ENCODE peak calls at places on chromosomes 13 and 19, in eight cellular contexts. O, F, J, V, K, M, R and U are unnamed samples.

GRCh38 chr19:35164418-35164817 is 9.9 kb downstream of the FXYD5 start:
- DNase-seq in O (peak), F (no peak), J (no peak), V (peak), K (no peak), M (no peak), R (no peak), U (no peak)

GRCh38 chr13:47337781-47338507 is 441.1 kb upstream of the HTR2A start:
- DNase-seq in O (no peak), F (no peak), J (no peak), V (no peak), K (no peak), M (no peak), R (no peak), U (no peak)

GRCh38 chr19:9671654-9672053 is 3.2 kb downstream of the ZNF562 start:
- DNase-seq in O (no peak), F (no peak), J (no peak), V (no peak), K (no peak), M (no peak), R (peak), U (no peak)

GRCh38 chr19:18419699-18420460 is 682 bp downstream of the SSBP4 start:
- DNase-seq in O (no peak), F (no peak), J (peak), V (no peak), K (no peak), M (peak), R (no peak), U (no peak)

GRCh38 chr13:43816401-43816889 is 29.7 kb upstream of the ENOX1 start:
- DNase-seq in O (no peak), F (no peak), J (no peak), V (no peak), K (no peak), M (no peak), R (no peak), U (no peak)

GRCh38 chr13:71412231-71412630 is 454.8 kb downstream of the DACH1 start:
- DNase-seq in O (no peak), F (no peak), J (no peak), V (no peak), K (no peak), M (no peak), R (no peak), U (no peak)

GRCh38 chr19:35353635-35354034 is 4.6 kb upstream of the FFAR3 start:
- DNase-seq in O (peak), F (no peak), J (no peak), V (no peak), K (no peak), M (no peak), R (no peak), U (peak)

GRCh38 chr13:95050800-95051620 is 250.2 kb downstream of the ABCC4 start:
- DNase-seq in O (no peak), F (no peak), J (no peak), V (no peak), K (no peak), M (no peak), R (no peak), U (no peak)

GRCh38 chr19:29844891-29845575 is 33.2 kb downstream of the CCNE1 start:
- DNase-seq in O (peak), F (peak), J (peak), V (peak), K (peak), M (peak), R (peak), U (peak)
- TF ChIP-seq POLR2A in O (no peak), F (no peak), J (no peak), V (peak), K (peak), M (peak), R (peak), U (no peak)

DNA sequence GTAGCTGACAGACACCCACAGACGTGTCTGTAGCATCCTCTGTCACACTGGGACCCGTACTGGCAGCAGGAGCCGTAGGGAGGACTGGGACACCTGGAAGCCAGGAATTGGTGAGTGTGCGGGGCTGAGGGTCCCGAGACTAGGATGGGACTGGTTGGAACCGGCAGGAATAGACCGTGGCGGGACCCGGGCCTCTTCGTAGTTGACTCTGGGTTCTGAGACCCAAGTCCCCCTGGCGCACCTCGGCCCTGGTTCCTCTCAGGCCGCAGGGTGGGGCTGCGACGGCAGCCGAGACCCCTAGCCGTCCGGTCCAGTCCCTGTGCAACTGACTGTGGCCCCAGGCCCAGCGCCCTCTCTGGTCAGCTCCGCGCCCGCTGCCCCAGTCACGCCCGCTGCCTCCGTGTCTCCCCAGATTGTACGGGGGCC is 64.7 kb downstream of the ZNF823 start:
- DNase-seq in O (no peak), F (no peak), J (peak), V (no peak), K (no peak), M (no peak), R (no peak), U (no peak)
- H3K4me3 ChIP-seq in O (peak), F (no peak), J (peak), V (no peak), K (peak), M (peak), R (no peak), U (peak)

DNA sequence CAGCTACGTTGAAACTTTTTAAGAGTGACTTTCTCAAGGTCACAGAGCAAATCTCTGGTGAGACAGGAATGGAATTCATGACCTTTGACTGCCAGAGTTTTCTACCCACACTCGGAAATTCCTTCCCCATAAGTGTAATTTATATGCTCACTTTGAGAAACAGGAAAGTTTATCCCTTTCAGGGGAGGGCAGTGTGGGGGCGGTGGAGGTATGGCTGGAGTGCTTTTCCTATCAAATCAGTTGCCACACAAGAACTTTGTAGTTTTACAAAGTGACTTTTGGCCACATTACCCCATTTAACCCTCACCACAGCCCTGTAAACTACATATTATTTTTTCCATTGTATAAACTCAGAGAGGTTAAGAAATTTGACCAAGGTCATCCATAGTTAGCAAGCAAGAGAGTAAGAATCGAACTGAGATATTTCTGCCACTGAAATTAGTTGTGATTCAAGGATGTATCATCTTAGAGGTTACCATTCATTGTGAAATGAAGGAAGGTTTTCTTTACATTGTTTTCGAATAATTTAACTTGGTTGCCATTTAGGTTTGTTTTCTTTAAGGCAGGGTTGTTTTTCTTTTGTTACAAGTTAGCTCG is 5.9 kb downstream of the KLF12 start:
- DNase-seq in O (no peak), F (no peak), J (no peak), V (no peak), K (no peak), M (no peak), R (no peak), U (no peak)
- H3K27ac ChIP-seq in O (no peak), F (no peak), J (no peak), V (peak), K (no peak), M (no peak), R (no peak), U (no peak)

DNA sequence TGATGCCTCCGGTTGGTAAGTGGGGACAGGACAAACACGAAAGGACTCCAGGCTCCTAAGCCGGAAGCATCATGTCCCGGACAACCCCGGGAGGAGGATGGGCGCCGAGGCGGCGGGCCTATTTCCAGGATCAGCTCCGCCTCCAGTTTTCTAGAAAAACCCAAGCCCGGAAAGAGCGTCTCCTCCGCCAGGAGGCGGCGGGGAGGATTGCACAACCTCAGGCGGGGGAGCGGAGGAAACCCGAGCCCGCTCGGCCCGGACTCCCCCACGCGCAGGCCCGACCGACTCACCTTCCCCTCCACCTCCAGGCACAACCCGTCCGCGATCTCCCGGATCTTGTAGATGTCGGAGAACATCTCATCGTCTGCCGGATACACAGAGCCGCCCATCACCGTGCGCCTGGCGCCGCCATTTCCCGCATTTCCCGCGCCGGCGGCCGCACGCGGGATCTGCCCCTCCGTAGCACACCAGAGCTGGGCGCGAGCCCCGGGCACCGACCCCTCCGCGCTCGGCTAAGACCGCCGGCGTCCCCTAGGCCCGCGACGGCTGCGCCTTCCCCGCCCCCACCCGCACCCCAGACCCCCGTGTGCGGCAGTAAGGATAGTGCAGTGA is 455 bp downstream of the TPT1 start:
- DNase-seq in O (peak), F (peak), J (peak), V (peak), K (peak), M (peak), R (no peak), U (peak)
- TF ChIP-seq POLR2A in O (no peak), F (peak), J (no peak), V (no peak), K (peak), M (peak), R (no peak), U (no peak)

GRCh38 chr19:41864374-41864773 is 4.3 kb downstream of the RPS19 start:
- DNase-seq in O (no peak), F (no peak), J (no peak), V (no peak), K (no peak), M (no peak), R (no peak), U (no peak)
- H3K4me3 ChIP-seq in O (no peak), F (no peak), J (no peak), V (no peak), K (no peak), M (no peak), R (peak), U (no peak)

GRCh38 chr13:52879950-52880650 is 31.7 kb upstream of the PCDH8 start:
- DNase-seq in O (no peak), F (no peak), J (no peak), V (no peak), K (no peak), M (no peak), R (no peak), U (no peak)
- H3K27ac ChIP-seq in O (no peak), F (no peak), J (no peak), V (no peak), K (no peak), M (no peak), R (no peak), U (no peak)